ENCODE peak calls at places on chromosomes 2 and 18, in seven cellular contexts. G, O, C, R, T, W and J are unnamed samples.

GRCh38 chr2:189798312-189799029 is 14.2 kb downstream of the PMS1 start:
- DNase-seq in T (no peak), R (no peak), O (no peak), C (peak; percentile 19), G (peak; percentile 26), W (peak; percentile 39), J (no peak)

GRCh38 chr2:44053052-44053451 is 57.3 kb upstream of the LRPPRC start:
- DNase-seq in G (no peak), T (no peak), R (no peak), C (no peak), O (no peak), W (no peak), J (no peak)

GRCh38 chr2:198916548-198916947 is 541.2 kb downstream of the SATB2 start:
- DNase-seq in O (no peak), G (no peak), T (no peak), R (no peak), W (no peak), C (no peak), J (no peak)

GRCh38 chr2:61183815-61184214 is 21.8 kb downstream of the C2orf74 start:
- DNase-seq in T (no peak), R (no peak), O (no peak), W (no peak), C (no peak), G (no peak), J (no peak)

GRCh38 chr2:205692095-205692494 is 9.8 kb downstream of the NRP2 start:
- DNase-seq in R (no peak), O (no peak), G (no peak), C (no peak), W (no peak), T (no peak), J (no peak)

GRCh38 chr2:230866704-230867561 is 2.2 kb downstream of the ITM2C start:
- DNase-seq in C (peak; percentile 54), T (no peak), R (peak; percentile 67), G (peak; percentile 89), W (no peak), O (no peak), J (peak; percentile 55)

GRCh38 chr18:72470391-72470790 is 73.8 kb downstream of the CBLN2 start:
- DNase-seq in O (no peak), G (no peak), W (no peak), C (no peak), T (no peak), R (no peak), J (no peak)

GRCh38 chr2:145075454-145076062 is 555.6 kb upstream of the ZEB2 start:
- DNase-seq in C (no peak), R (no peak), T (no peak), G (no peak), O (no peak), W (no peak), J (no peak)

GRCh38 chr2:71223767-71224333 is 3.1 kb downstream of the PAIP2B start:
- DNase-seq in C (peak; percentile 32), W (peak; percentile 18), O (no peak), R (peak; percentile 90), T (no peak), G (no peak), J (peak; percentile 17)

GRCh38 chr2:38474058-38474457 is 97.0 kb upstream of the ATL2 start:
- DNase-seq in R (no peak), O (no peak), G (no peak), W (no peak), C (no peak), T (no peak), J (no peak)

GRCh38 chr2:76599732-76600368 is 889.1 kb upstream of the GCFC2 start:
- DNase-seq in G (peak; percentile 79), R (peak; percentile 87), T (no peak), W (peak; percentile 59), C (peak; percentile 25), O (peak; percentile 35), J (peak; percentile 21)

GRCh38 chr2:66867038-66867380 is 432.1 kb downstream of the MEIS1 start:
- DNase-seq in R (no peak), T (no peak), W (no peak), G (no peak), C (no peak), O (no peak), J (no peak)

GRCh38 chr2:180196419-180196977 is 189.4 kb upstream of the CWC22 start:
- DNase-seq in W (no peak), G (no peak), R (no peak), T (no peak), C (no peak), O (no peak), J (no peak)

GRCh38 chr2:178177066-178177679 is 17.1 kb upstream of the OSBPL6 start:
- DNase-seq in T (no peak), W (no peak), O (no peak), G (no peak), R (no peak), C (no peak), J (no peak)